ENCODE peak calls at places on chromosomes 12 and 14, in seven cellular contexts. One of them, this sample, is unnamed.

GRCh38 chr14:73055251-73055650 is 3.1 kb upstream of the RBM25 start:
- DNase-seq in GM12865: no peak
- DNase-seq in SHP77: no peak
- DNase-seq in lung: no peak
- DNase-seq in EL: no peak
- DNase-seq in NCI-H1417: no peak
- DNase-seq in stimulated activated CD8-positive, alpha-beta memory T cell treated with anti-CD3 and anti-CD28 coated beads, Interleukin-15, amount 100 ng/mL, for 1 hour: no peak
- DNase-seq in this sample: no peak

GRCh38 chr12:94769746-94770396 is 119.5 kb upstream of the TMCC3 start:
- DNase-seq in lung: no peak
- DNase-seq in EL: no peak
- DNase-seq in SHP77: no peak
- DNase-seq in stimulated activated CD8-positive, alpha-beta memory T cell treated with anti-CD3 and anti-CD28 coated beads, Interleukin-15, amount 100 ng/mL, for 1 hour: no peak
- DNase-seq in NCI-H1417: no peak
- DNase-seq in GM12865: peak; percentile 32
- DNase-seq in this sample: no peak

GRCh38 chr14:63656194-63656593 is 14.5 kb upstream of the WDR89 start:
- DNase-seq in lung: no peak
- DNase-seq in EL: no peak
- DNase-seq in SHP77: no peak
- DNase-seq in NCI-H1417: no peak
- DNase-seq in GM12865: no peak
- DNase-seq in stimulated activated CD8-positive, alpha-beta memory T cell treated with anti-CD3 and anti-CD28 coated beads, Interleukin-15, amount 100 ng/mL, for 1 hour: no peak
- DNase-seq in this sample: no peak

GRCh38 chr12:108833355-108833733 is 24.0 kb downstream of the SSH1 start:
- DNase-seq in EL: peak; percentile 98
- DNase-seq in GM12865: no peak
- DNase-seq in lung: no peak
- DNase-seq in stimulated activated CD8-positive, alpha-beta memory T cell treated with anti-CD3 and anti-CD28 coated beads, Interleukin-15, amount 100 ng/mL, for 1 hour: no peak
- DNase-seq in NCI-H1417: no peak
- DNase-seq in SHP77: no peak
- DNase-seq in this sample: peak; percentile 93

GRCh38 chr14:104544362-104544761 is 35.2 kb upstream of the C14orf180 start:
- DNase-seq in GM12865: no peak
- DNase-seq in SHP77: no peak
- DNase-seq in stimulated activated CD8-positive, alpha-beta memory T cell treated with anti-CD3 and anti-CD28 coated beads, Interleukin-15, amount 100 ng/mL, for 1 hour: no peak
- DNase-seq in NCI-H1417: no peak
- DNase-seq in EL: no peak
- DNase-seq in lung: no peak
- DNase-seq in this sample: no peak

GRCh38 chr12:82730832-82731497 is 44.3 kb downstream of the TMTC2 start:
- DNase-seq in GM12865: no peak
- DNase-seq in SHP77: no peak
- DNase-seq in stimulated activated CD8-positive, alpha-beta memory T cell treated with anti-CD3 and anti-CD28 coated beads, Interleukin-15, amount 100 ng/mL, for 1 hour: no peak
- DNase-seq in NCI-H1417: no peak
- DNase-seq in lung: no peak
- DNase-seq in EL: no peak
- DNase-seq in this sample: no peak

GRCh38 chr14:68688872-68689371 is 103.9 kb downstream of the ZFP36L1 start:
- DNase-seq in GM12865: peak; percentile 44
- DNase-seq in SHP77: no peak
- DNase-seq in NCI-H1417: no peak
- DNase-seq in lung: no peak
- DNase-seq in stimulated activated CD8-positive, alpha-beta memory T cell treated with anti-CD3 and anti-CD28 coated beads, Interleukin-15, amount 100 ng/mL, for 1 hour: no peak
- DNase-seq in EL: peak; percentile 29
- DNase-seq in this sample: no peak

GRCh38 chr12:22729431-22729830 is 104.5 kb downstream of the ETNK1 start:
- DNase-seq in EL: no peak
- DNase-seq in SHP77: no peak
- DNase-seq in stimulated activated CD8-positive, alpha-beta memory T cell treated with anti-CD3 and anti-CD28 coated beads, Interleukin-15, amount 100 ng/mL, for 1 hour: no peak
- DNase-seq in NCI-H1417: no peak
- DNase-seq in GM12865: no peak
- DNase-seq in lung: no peak
- DNase-seq in this sample: peak; percentile 12

GRCh38 chr14:102580552-102581110 is 11.8 kb upstream of the RCOR1 start:
- DNase-seq in SHP77: peak; percentile 39
- DNase-seq in stimulated activated CD8-positive, alpha-beta memory T cell treated with anti-CD3 and anti-CD28 coated beads, Interleukin-15, amount 100 ng/mL, for 1 hour: no peak
- DNase-seq in lung: no peak
- DNase-seq in EL: peak; percentile 52
- DNase-seq in NCI-H1417: no peak
- DNase-seq in GM12865: no peak
- DNase-seq in this sample: peak; percentile 4

GRCh38 chr14:70708717-70709570 is 67.2 kb downstream of the TTC9 start:
- DNase-seq in EL: no peak
- DNase-seq in NCI-H1417: peak; percentile 62
- DNase-seq in lung: no peak
- DNase-seq in stimulated activated CD8-positive, alpha-beta memory T cell treated with anti-CD3 and anti-CD28 coated beads, Interleukin-15, amount 100 ng/mL, for 1 hour: no peak
- DNase-seq in SHP77: no peak
- DNase-seq in GM12865: no peak
- DNase-seq in this sample: no peak

GRCh38 chr14:50237448-50237847 is 6.1 kb upstream of the SOS2 start:
- DNase-seq in EL: no peak
- DNase-seq in SHP77: no peak
- DNase-seq in GM12865: peak; percentile 15
- DNase-seq in NCI-H1417: no peak
- DNase-seq in stimulated activated CD8-positive, alpha-beta memory T cell treated with anti-CD3 and anti-CD28 coated beads, Interleukin-15, amount 100 ng/mL, for 1 hour: no peak
- DNase-seq in lung: no peak
- DNase-seq in this sample: no peak

GRCh38 chr14:106268013-106268727 is 741.8 kb downstream of the TMEM121 start:
- DNase-seq in EL: no peak
- DNase-seq in stimulated activated CD8-positive, alpha-beta memory T cell treated with anti-CD3 and anti-CD28 coated beads, Interleukin-15, amount 100 ng/mL, for 1 hour: peak; percentile 84
- DNase-seq in lung: no peak
- DNase-seq in SHP77: peak; percentile 52
- DNase-seq in GM12865: peak; percentile 47
- DNase-seq in NCI-H1417: no peak
- DNase-seq in this sample: no peak

GRCh38 chr12:64335886-64336466 is 54.6 kb downstream of the C12orf56 start:
- DNase-seq in NCI-H1417: no peak
- DNase-seq in EL: no peak
- DNase-seq in GM12865: no peak
- DNase-seq in stimulated activated CD8-positive, alpha-beta memory T cell treated with anti-CD3 and anti-CD28 coated beads, Interleukin-15, amount 100 ng/mL, for 1 hour: no peak
- DNase-seq in SHP77: no peak
- DNase-seq in lung: no peak
- DNase-seq in this sample: no peak

GRCh38 chr12:117236456-117237001 is 46.3 kb upstream of the FBXO21 start:
- DNase-seq in EL: peak; percentile 61
- DNase-seq in stimulated activated CD8-positive, alpha-beta memory T cell treated with anti-CD3 and anti-CD28 coated beads, Interleukin-15, amount 100 ng/mL, for 1 hour: peak; percentile 53
- DNase-seq in SHP77: peak; percentile 82
- DNase-seq in NCI-H1417: peak; percentile 86
- DNase-seq in lung: peak; percentile 78
- DNase-seq in GM12865: peak; percentile 80
- DNase-seq in this sample: peak; percentile 80

GRCh38 chr14:30559638-30560071 is 697 bp downstream of the G2E3 start:
- DNase-seq in NCI-H1417: peak; percentile 29
- DNase-seq in EL: peak; percentile 56
- DNase-seq in SHP77: peak; percentile 27
- DNase-seq in stimulated activated CD8-positive, alpha-beta memory T cell treated with anti-CD3 and anti-CD28 coated beads, Interleukin-15, amount 100 ng/mL, for 1 hour: no peak
- DNase-seq in GM12865: peak; percentile 23
- DNase-seq in lung: no peak
- DNase-seq in this sample: peak; percentile 51

GRCh38 chr12:8947737-8948136 is 1.7 kb downstream of the M6PR start:
- DNase-seq in lung: no peak
- DNase-seq in stimulated activated CD8-positive, alpha-beta memory T cell treated with anti-CD3 and anti-CD28 coated beads, Interleukin-15, amount 100 ng/mL, for 1 hour: no peak
- DNase-seq in EL: no peak
- DNase-seq in GM12865: peak; percentile 18
- DNase-seq in NCI-H1417: no peak
- DNase-seq in SHP77: no peak
- DNase-seq in this sample: no peak

GRCh38 chr12:81992461-81992860 is 233.3 kb upstream of the PPFIA2 start:
- DNase-seq in EL: no peak
- DNase-seq in NCI-H1417: no peak
- DNase-seq in stimulated activated CD8-positive, alpha-beta memory T cell treated with anti-CD3 and anti-CD28 coated beads, Interleukin-15, amount 100 ng/mL, for 1 hour: no peak
- DNase-seq in SHP77: no peak
- DNase-seq in GM12865: peak; percentile 19
- DNase-seq in lung: no peak
- DNase-seq in this sample: peak; percentile 21

GRCh38 chr14:25121342-25122129 is 71.6 kb upstream of the STXBP6 start:
- DNase-seq in SHP77: peak; percentile 16
- DNase-seq in lung: no peak
- DNase-seq in EL: peak; percentile 93
- DNase-seq in stimulated activated CD8-positive, alpha-beta memory T cell treated with anti-CD3 and anti-CD28 coated beads, Interleukin-15, amount 100 ng/mL, for 1 hour: no peak
- DNase-seq in GM12865: no peak
- DNase-seq in NCI-H1417: no peak
- DNase-seq in this sample: no peak

GRCh38 chr12:113226696-113227095 is 5.4 kb downstream of the TPCN1 start:
- DNase-seq in lung: no peak
- DNase-seq in SHP77: no peak
- DNase-seq in stimulated activated CD8-positive, alpha-beta memory T cell treated with anti-CD3 and anti-CD28 coated beads, Interleukin-15, amount 100 ng/mL, for 1 hour: no peak
- DNase-seq in GM12865: no peak
- DNase-seq in NCI-H1417: no peak
- DNase-seq in EL: no peak
- DNase-seq in this sample: no peak

GRCh38 chr12:52063081-52063985 is 6.4 kb upstream of the ATG101 start:
- DNase-seq in GM12865: no peak
- DNase-seq in NCI-H1417: no peak
- DNase-seq in lung: no peak
- DNase-seq in SHP77: peak; percentile 43
- DNase-seq in stimulated activated CD8-positive, alpha-beta memory T cell treated with anti-CD3 and anti-CD28 coated beads, Interleukin-15, amount 100 ng/mL, for 1 hour: no peak
- DNase-seq in EL: no peak
- DNase-seq in this sample: no peak

GRCh38 chr12:32305163-32305562 is 94.2 kb upstream of the FGD4 start:
- DNase-seq in GM12865: peak; percentile 61
- DNase-seq in stimulated activated CD8-positive, alpha-beta memory T cell treated with anti-CD3 and anti-CD28 coated beads, Interleukin-15, amount 100 ng/mL, for 1 hour: no peak
- DNase-seq in SHP77: peak; percentile 7
- DNase-seq in EL: no peak
- DNase-seq in NCI-H1417: no peak
- DNase-seq in lung: no peak
- DNase-seq in this sample: peak; percentile 54

GRCh38 chr12:19811922-19812321 is 372.6 kb downstream of the AEBP2 start:
- DNase-seq in lung: no peak
- DNase-seq in GM12865: no peak
- DNase-seq in NCI-H1417: no peak
- DNase-seq in stimulated activated CD8-positive, alpha-beta memory T cell treated with anti-CD3 and anti-CD28 coated beads, Interleukin-15, amount 100 ng/mL, for 1 hour: no peak
- DNase-seq in EL: no peak
- DNase-seq in SHP77: no peak
- DNase-seq in this sample: no peak

GRCh38 chr14:32469388-32470160 is 140.5 kb downstream of the AKAP6 start:
- DNase-seq in lung: no peak
- DNase-seq in SHP77: peak; percentile 58
- DNase-seq in NCI-H1417: peak; percentile 27
- DNase-seq in stimulated activated CD8-positive, alpha-beta memory T cell treated with anti-CD3 and anti-CD28 coated beads, Interleukin-15, amount 100 ng/mL, for 1 hour: no peak
- DNase-seq in GM12865: peak; percentile 34
- DNase-seq in EL: peak; percentile 47
- DNase-seq in this sample: peak; percentile 51

GRCh38 chr14:60350366-60350720 is 101.3 kb downstream of the PPM1A start:
- DNase-seq in NCI-H1417: no peak
- DNase-seq in lung: no peak
- DNase-seq in EL: no peak
- DNase-seq in stimulated activated CD8-positive, alpha-beta memory T cell treated with anti-CD3 and anti-CD28 coated beads, Interleukin-15, amount 100 ng/mL, for 1 hour: no peak
- DNase-seq in SHP77: no peak
- DNase-seq in GM12865: no peak
- DNase-seq in this sample: no peak

GRCh38 chr14:95445676-95446075 is 70.8 kb downstream of the SYNE3 start:
- DNase-seq in stimulated activated CD8-positive, alpha-beta memory T cell treated with anti-CD3 and anti-CD28 coated beads, Interleukin-15, amount 100 ng/mL, for 1 hour: no peak
- DNase-seq in EL: no peak
- DNase-seq in NCI-H1417: no peak
- DNase-seq in GM12865: no peak
- DNase-seq in SHP77: peak; percentile 75
- DNase-seq in lung: no peak
- DNase-seq in this sample: no peak

GRCh38 chr12:123050331-123050809 is 69.9 kb downstream of the ARL6IP4 start:
- DNase-seq in SHP77: no peak
- DNase-seq in stimulated activated CD8-positive, alpha-beta memory T cell treated with anti-CD3 and anti-CD28 coated beads, Interleukin-15, amount 100 ng/mL, for 1 hour: no peak
- DNase-seq in EL: peak; percentile 47
- DNase-seq in GM12865: no peak
- DNase-seq in NCI-H1417: no peak
- DNase-seq in lung: no peak
- DNase-seq in this sample: no peak

GRCh38 chr12:116879509-116880212 is 1.6 kb downstream of the HRK start:
- DNase-seq in stimulated activated CD8-positive, alpha-beta memory T cell treated with anti-CD3 and anti-CD28 coated beads, Interleukin-15, amount 100 ng/mL, for 1 hour: no peak
- DNase-seq in EL: no peak
- DNase-seq in lung: no peak
- DNase-seq in SHP77: no peak
- DNase-seq in NCI-H1417: no peak
- DNase-seq in GM12865: no peak
- DNase-seq in this sample: no peak

GRCh38 chr14:23058654-23059504 is 1.6 kb upstream of the CDH24 start:
- DNase-seq in stimulated activated CD8-positive, alpha-beta memory T cell treated with anti-CD3 and anti-CD28 coated beads, Interleukin-15, amount 100 ng/mL, for 1 hour: no peak
- DNase-seq in lung: no peak
- DNase-seq in SHP77: no peak
- DNase-seq in NCI-H1417: no peak
- DNase-seq in GM12865: no peak
- DNase-seq in EL: peak; percentile 21
- DNase-seq in this sample: no peak

GRCh38 chr12:130031571-130032189 is 127.9 kb upstream of the TMEM132D start:
- DNase-seq in lung: peak; percentile 43
- DNase-seq in EL: peak; percentile 2
- DNase-seq in stimulated activated CD8-positive, alpha-beta memory T cell treated with anti-CD3 and anti-CD28 coated beads, Interleukin-15, amount 100 ng/mL, for 1 hour: peak; percentile 41
- DNase-seq in NCI-H1417: peak; percentile 75
- DNase-seq in SHP77: peak; percentile 58
- DNase-seq in GM12865: peak; percentile 49
- DNase-seq in this sample: peak; percentile 78

GRCh38 chr12:119949594-119949993 is 39.4 kb upstream of the BICDL1 start:
- DNase-seq in stimulated activated CD8-positive, alpha-beta memory T cell treated with anti-CD3 and anti-CD28 coated beads, Interleukin-15, amount 100 ng/mL, for 1 hour: no peak
- DNase-seq in SHP77: no peak
- DNase-seq in lung: no peak
- DNase-seq in EL: no peak
- DNase-seq in GM12865: no peak
- DNase-seq in NCI-H1417: peak; percentile 80
- DNase-seq in this sample: no peak

GRCh38 chr12:27615331-27615891 is 80.8 kb upstream of the REP15 start:
- DNase-seq in EL: peak; percentile 78
- DNase-seq in lung: no peak
- DNase-seq in SHP77: no peak
- DNase-seq in NCI-H1417: no peak
- DNase-seq in stimulated activated CD8-positive, alpha-beta memory T cell treated with anti-CD3 and anti-CD28 coated beads, Interleukin-15, amount 100 ng/mL, for 1 hour: no peak
- DNase-seq in GM12865: no peak
- DNase-seq in this sample: no peak

GRCh38 chr12:92096346-92097136 is 49.1 kb downstream of the BTG1 start:
- DNase-seq in SHP77: no peak
- DNase-seq in NCI-H1417: no peak
- DNase-seq in EL: no peak
- DNase-seq in lung: no peak
- DNase-seq in stimulated activated CD8-positive, alpha-beta memory T cell treated with anti-CD3 and anti-CD28 coated beads, Interleukin-15, amount 100 ng/mL, for 1 hour: no peak
- DNase-seq in GM12865: peak; percentile 18
- DNase-seq in this sample: no peak

GRCh38 chr12:52354197-52354596 is 13.1 kb downstream of the KRT85 start:
- DNase-seq in GM12865: no peak
- DNase-seq in SHP77: no peak
- DNase-seq in NCI-H1417: no peak
- DNase-seq in EL: no peak
- DNase-seq in stimulated activated CD8-positive, alpha-beta memory T cell treated with anti-CD3 and anti-CD28 coated beads, Interleukin-15, amount 100 ng/mL, for 1 hour: no peak
- DNase-seq in lung: no peak
- DNase-seq in this sample: no peak

GRCh38 chr14:70045715-70046535 is 142.8 kb downstream of the SLC8A3 start:
- DNase-seq in lung: peak; percentile 55
- DNase-seq in GM12865: peak; percentile 60
- DNase-seq in EL: peak; percentile 69
- DNase-seq in SHP77: peak; percentile 86
- DNase-seq in stimulated activated CD8-positive, alpha-beta memory T cell treated with anti-CD3 and anti-CD28 coated beads, Interleukin-15, amount 100 ng/mL, for 1 hour: no peak
- DNase-seq in NCI-H1417: peak; percentile 74
- DNase-seq in this sample: peak; percentile 63

GRCh38 chr12:9751204-9752144 is 9.2 kb downstream of the CD69 start:
- DNase-seq in NCI-H1417: no peak
- DNase-seq in EL: peak; percentile 28
- DNase-seq in lung: no peak
- DNase-seq in GM12865: peak; percentile 43
- DNase-seq in stimulated activated CD8-positive, alpha-beta memory T cell treated with anti-CD3 and anti-CD28 coated beads, Interleukin-15, amount 100 ng/mL, for 1 hour: peak; percentile 66
- DNase-seq in SHP77: no peak
- DNase-seq in this sample: no peak

GRCh38 chr12:15131462-15131861 is 89.8 kb downstream of the RERG start:
- DNase-seq in lung: no peak
- DNase-seq in stimulated activated CD8-positive, alpha-beta memory T cell treated with anti-CD3 and anti-CD28 coated beads, Interleukin-15, amount 100 ng/mL, for 1 hour: no peak
- DNase-seq in EL: peak; percentile 6
- DNase-seq in SHP77: no peak
- DNase-seq in GM12865: no peak
- DNase-seq in NCI-H1417: no peak
- DNase-seq in this sample: peak; percentile 10

GRCh38 chr14:68210729-68211299 is 391.2 kb downstream of the RAD51B start:
- DNase-seq in lung: peak; percentile 51
- DNase-seq in SHP77: no peak
- DNase-seq in NCI-H1417: peak; percentile 13
- DNase-seq in stimulated activated CD8-positive, alpha-beta memory T cell treated with anti-CD3 and anti-CD28 coated beads, Interleukin-15, amount 100 ng/mL, for 1 hour: no peak
- DNase-seq in GM12865: peak; percentile 95
- DNase-seq in EL: peak; percentile 96
- DNase-seq in this sample: peak; percentile 83

GRCh38 chr12:50220357-50221061 is 53.3 kb upstream of the CERS5 start:
- DNase-seq in NCI-H1417: no peak
- DNase-seq in EL: peak; percentile 69
- DNase-seq in lung: no peak
- DNase-seq in stimulated activated CD8-positive, alpha-beta memory T cell treated with anti-CD3 and anti-CD28 coated beads, Interleukin-15, amount 100 ng/mL, for 1 hour: no peak
- DNase-seq in GM12865: peak; percentile 84
- DNase-seq in SHP77: no peak
- DNase-seq in this sample: no peak

This sample was measured in ACHN.